ENCODE peak calls at places on chromosome 22, in six cellular contexts. Y, S, R, E, H and F are unnamed samples.

GRCh38 chr22:17106785-17107546 is 14.2 kb downstream of the TMEM121B start:
- DNase-seq in R (no peak), E (no peak), H (no peak), Y (no peak), S (no peak), F (peak)

GRCh38 chr22:46551321-46551720 is 13.9 kb upstream of the CELSR1 start:
- DNase-seq in R (no peak), S (no peak), H (peak), E (no peak), Y (no peak), F (no peak)

GRCh38 chr22:27312567-27313507 is 488.7 kb downstream of the MN1 start:
- DNase-seq in R (peak), H (no peak), Y (no peak), S (no peak), E (no peak), F (no peak)

GRCh38 chr22:27226666-27227065 is 569.3 kb downstream of the MIAT start:
- DNase-seq in S (no peak), R (no peak), Y (no peak), E (peak), H (no peak), F (no peak)

GRCh38 chr22:50199836-50200332 is 927 bp upstream of the SELENOO start:
- DNase-seq in S (no peak), R (no peak), Y (no peak), H (no peak), E (no peak), F (no peak)

GRCh38 chr22:27405672-27406388 is 395.7 kb downstream of the MN1 start:
- DNase-seq in S (peak), Y (no peak), E (no peak), R (peak), H (peak), F (no peak)

GRCh38 chr22:42562282-42562681 is 8.5 kb downstream of the SERHL2 start:
- DNase-seq in S (no peak), Y (no peak), E (no peak), R (no peak), H (no peak), F (no peak)

GRCh38 chr22:36373258-36373579 is 14.5 kb downstream of the MYH9 start:
- DNase-seq in Y (no peak), R (no peak), E (peak), S (peak), H (peak), F (peak)

GRCh38 chr22:50396751-50397370 is 53.7 kb downstream of the PPP6R2 start:
- DNase-seq in E (no peak), Y (no peak), H (no peak), S (no peak), R (no peak), F (no peak)

GRCh38 chr22:42383287-42383686 is 48.9 kb downstream of the NFAM1 start:
- DNase-seq in S (no peak), H (no peak), R (no peak), E (no peak), Y (no peak), F (no peak)

GRCh38 chr22:30881361-30882180 is 87.0 kb downstream of the MORC2 start:
- DNase-seq in E (no peak), S (no peak), Y (no peak), R (no peak), H (peak), F (peak)

GRCh38 chr22:45511847-45512261 is 9.2 kb downstream of the FBLN1 start:
- DNase-seq in S (peak), Y (peak), E (no peak), R (no peak), H (peak), F (no peak)

GRCh38 chr22:36463783-36464184 is 17.7 kb downstream of the TXN2 start:
- DNase-seq in Y (no peak), S (no peak), R (no peak), H (peak), E (peak), F (no peak)

GRCh38 chr22:27003301-27003700 is 345.9 kb downstream of the MIAT start:
- DNase-seq in E (no peak), R (no peak), S (no peak), Y (no peak), H (no peak), F (no peak)

GRCh38 chr22:35150163-35151107 is 84.5 kb downstream of the ISX start:
- DNase-seq in E (peak), Y (no peak), S (peak), H (peak), R (peak), F (no peak)

GRCh38 chr22:41445171-41446056 is 1.2 kb downstream of the TOB2 start:
- DNase-seq in R (no peak), S (peak), H (peak), E (no peak), Y (no peak), F (no peak)

GRCh38 chr22:45572444-45572843 is 69.8 kb downstream of the FBLN1 start:
- DNase-seq in E (no peak), H (peak), S (peak), R (no peak), Y (no peak), F (no peak)

GRCh38 chr22:49543876-49544275 is 283.8 kb downstream of the BRD1 start:
- DNase-seq in H (no peak), E (peak), S (no peak), Y (no peak), R (no peak), F (no peak)

GRCh38 chr22:36461665-36462474 is 19.6 kb downstream of the TXN2 start:
- DNase-seq in E (peak), S (peak), R (no peak), Y (peak), H (peak), F (no peak)

GRCh38 chr22:31742682-31743081 is 7.2 kb downstream of the PRR14L start:
- DNase-seq in Y (no peak), H (no peak), R (no peak), E (no peak), S (no peak), F (no peak)

GRCh38 chr22:29093501-29093921 is 20.7 kb downstream of the KREMEN1 start:
- DNase-seq in Y (peak), R (no peak), S (no peak), H (peak), E (no peak), F (no peak)

GRCh38 chr22:31136711-31137110 is 3.6 kb downstream of the PLA2G3 start:
- DNase-seq in H (peak), Y (no peak), E (no peak), S (no peak), R (no peak), F (no peak)

GRCh38 chr22:28883917-28884753 is 763 bp downstream of the ZNRF3 start:
- DNase-seq in Y (no peak), R (peak), S (peak), E (peak), H (peak), F (no peak)

GRCh38 chr22:44956835-44957234 is 53.0 kb downstream of the PHF21B start:
- DNase-seq in H (no peak), Y (no peak), E (no peak), R (no peak), S (no peak), F (no peak)

GRCh38 chr22:23276656-23277582 is 96.6 kb downstream of the BCR start:
- DNase-seq in E (no peak), Y (no peak), S (no peak), R (no peak), H (no peak), F (no peak)

GRCh38 chr22:50737728-50738648 is at the start of gene ACR:
- DNase-seq in E (peak), R (no peak), H (peak), Y (no peak), S (no peak), F (no peak)

GRCh38 chr22:29328566-29329500 is 13.3 kb upstream of the RASL10A start:
- DNase-seq in S (no peak), E (no peak), Y (no peak), H (peak), R (no peak), F (no peak)

GRCh38 chr22:41925783-41926460 is 684 bp downstream of the TNFRSF13C start:
- DNase-seq in Y (no peak), E (peak), R (peak), H (peak), S (peak), F (no peak)

GRCh38 chr22:41862160-41862529 is 29.2 kb downstream of the SREBF2 start:
- DNase-seq in Y (no peak), E (no peak), R (no peak), S (peak), H (no peak), F (no peak)

GRCh38 chr22:45731041-45731797 is 59.6 kb downstream of the ATXN10 start:
- DNase-seq in Y (no peak), H (no peak), S (peak), R (no peak), E (no peak), F (no peak)

GRCh38 chr22:27515091-27515523 is 286.4 kb downstream of the MN1 start:
- DNase-seq in Y (no peak), S (no peak), H (peak), E (no peak), R (no peak), F (no peak)

GRCh38 chr22:27246558-27246957 is 555.0 kb downstream of the MN1 start:
- DNase-seq in E (no peak), S (no peak), Y (no peak), R (no peak), H (no peak), F (no peak)

GRCh38 chr22:31789803-31790202 is 36.0 kb downstream of the DEPDC5 start:
- DNase-seq in E (no peak), S (no peak), H (no peak), R (no peak), Y (no peak), F (no peak)

GRCh38 chr22:26777402-26777801 is 120.0 kb downstream of the MIAT start:
- DNase-seq in E (no peak), S (no peak), H (no peak), R (no peak), Y (no peak), F (no peak)

GRCh38 chr22:31272522-31273446 is 19.5 kb downstream of the PIK3IP1 start:
- DNase-seq in R (peak), H (no peak), Y (peak), E (no peak), S (peak), F (no peak)

GRCh38 chr22:36445158-36445668 is 36.2 kb downstream of the TXN2 start:
- DNase-seq in H (peak), R (no peak), E (no peak), S (peak), Y (peak), F (no peak)

GRCh38 chr22:30444632-30445437 is 19.3 kb downstream of the MTFP1 start:
- DNase-seq in R (peak), S (peak), H (no peak), Y (no peak), E (no peak), F (no peak)

GRCh38 chr22:39309364-39309861 is 10.0 kb downstream of the RPL3 start:
- DNase-seq in H (no peak), E (no peak), S (no peak), Y (no peak), R (no peak), F (no peak)
- TF ChIP-seq CTCF in H (no peak), E (no peak), S (peak), Y (peak), R (peak), F (peak)

GRCh38 chr22:24485608-24486007 is 9.5 kb upstream of the UPB1 start:
- DNase-seq in E (no peak), H (no peak), Y (no peak), R (no peak), S (no peak), F (no peak)
- TF ChIP-seq CTCF in E (no peak), H (peak), Y (no peak), R (no peak), S (no peak), F (no peak)

DNA sequence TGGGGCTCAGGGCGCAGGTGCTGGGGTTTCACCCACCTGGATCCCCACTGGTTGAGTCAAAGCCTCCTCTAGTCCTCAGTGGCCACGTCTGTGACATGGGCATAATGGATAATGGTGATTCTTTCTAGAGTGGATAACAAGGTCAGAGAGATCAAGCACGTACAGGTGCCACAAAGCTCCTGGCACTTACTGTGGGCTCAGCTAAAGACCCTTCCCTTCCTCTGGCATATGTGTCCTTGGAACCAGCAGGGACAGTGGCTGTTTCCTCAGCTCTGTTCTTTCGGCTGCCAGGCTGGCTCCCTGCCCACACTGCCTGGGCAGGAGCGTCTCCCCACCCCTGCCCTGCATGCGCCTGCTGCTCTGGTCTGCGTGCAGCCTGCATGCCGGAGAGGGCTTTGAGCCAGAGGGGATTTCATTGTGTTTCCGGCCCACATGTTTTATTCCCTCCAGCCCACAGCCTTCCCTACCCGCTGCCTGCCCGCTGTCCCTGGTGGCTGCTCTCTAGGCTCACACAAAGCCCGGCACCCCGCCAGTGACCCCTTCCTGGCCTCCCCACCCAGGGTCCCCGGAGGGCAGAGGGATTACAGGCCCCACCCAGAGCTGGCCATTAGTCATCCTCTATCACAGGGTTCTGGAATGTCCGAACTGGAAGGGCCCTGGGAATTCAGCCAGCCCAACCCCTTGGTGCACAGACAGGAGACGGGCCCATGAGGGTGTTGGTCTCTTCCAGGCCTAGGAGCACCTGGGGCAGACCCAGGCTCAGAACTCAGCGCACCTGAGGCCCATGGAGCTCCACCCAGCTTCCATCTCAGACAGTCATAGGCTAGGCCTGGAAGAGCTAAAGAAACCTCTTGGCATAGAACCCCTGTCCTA is 55.3 kb upstream of the GCAT start:
- DNase-seq in H (peak), E (peak), R (peak), S (peak), Y (peak), F (no peak)
- TF ChIP-seq CTCF in H (peak), E (no peak), R (no peak), S (peak), Y (peak), F (no peak)

GRCh38 chr22:20751185-20751851 is 22.6 kb upstream of the SERPIND1 start:
- DNase-seq in E (no peak), S (peak), H (no peak), Y (no peak), R (no peak), F (no peak)
- TF ChIP-seq CTCF in E (no peak), S (no peak), H (no peak), Y (peak), R (no peak), F (no peak)

GRCh38 chr22:19674929-19675253 is 39.4 kb upstream of the SEPTIN5 start:
- DNase-seq in R (no peak), S (no peak), E (peak), Y (no peak), H (no peak), F (no peak)
- TF ChIP-seq CTCF in R (no peak), S (no peak), E (no peak), Y (no peak), H (no peak), F (no peak)

GRCh38 chr22:43826142-43827093 is 14.3 kb upstream of the EFCAB6 start:
- DNase-seq in Y (no peak), R (no peak), S (peak), H (peak), E (peak), F (peak)
- TF ChIP-seq CTCF in Y (peak), R (no peak), S (no peak), H (no peak), E (no peak), F (no peak)

DNA sequence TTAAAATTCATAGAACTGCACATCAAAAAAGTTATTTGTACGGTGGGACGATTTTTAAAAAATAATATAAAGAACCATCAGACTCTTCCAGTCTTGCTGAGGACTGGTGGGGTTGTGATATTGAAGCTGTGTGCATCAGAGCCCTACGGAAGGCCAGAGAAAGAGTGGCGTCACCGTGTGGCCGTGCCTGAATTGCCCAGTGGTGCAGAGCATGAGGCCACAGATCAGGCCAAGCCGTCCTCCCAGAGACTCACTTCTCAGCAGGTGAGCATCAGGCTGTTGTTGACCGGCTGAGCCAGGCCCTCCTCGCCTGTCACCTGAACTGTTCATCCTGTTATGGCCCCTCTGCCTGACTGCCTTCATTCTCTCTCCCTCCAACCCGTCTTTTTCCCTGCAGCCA is 1013.9 kb downstream of the TBC1D22A start:
- DNase-seq in E (peak), H (no peak), S (no peak), Y (no peak), R (no peak), F (no peak)
- TF ChIP-seq CTCF in E (no peak), H (no peak), S (no peak), Y (no peak), R (no peak), F (no peak)

DNA sequence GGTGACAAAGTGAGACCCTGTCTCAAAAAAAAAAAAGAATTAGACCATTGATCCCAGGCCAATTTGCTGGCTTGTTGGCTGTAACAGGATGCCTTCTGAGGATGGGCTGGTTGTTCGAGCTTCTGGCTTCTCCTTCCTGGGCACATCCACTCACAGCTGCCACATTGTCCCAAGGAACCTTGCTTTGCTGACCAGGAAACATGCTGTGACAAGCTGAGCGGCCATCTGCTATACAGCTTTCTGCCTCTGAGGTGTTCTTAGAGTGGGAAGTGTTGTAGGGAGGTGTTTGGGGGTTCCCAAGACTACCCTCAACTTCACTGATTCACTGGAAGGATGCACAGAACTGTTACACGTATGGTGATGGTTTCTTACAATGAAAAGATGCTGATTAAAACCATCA is 6.5 kb downstream of the SNAP29 start:
- DNase-seq in S (no peak), H (no peak), R (no peak), E (no peak), Y (no peak), F (no peak)
- TF ChIP-seq CTCF in S (no peak), H (no peak), R (no peak), E (no peak), Y (no peak), F (no peak)